ENCODE peak calls at places on chromosomes 3 and 15, in nine cellular contexts. One of them, this sample, is unnamed.

GRCh38 chr3:169241575-169241927 is 422.0 kb downstream of the MECOM start:
- DNase-seq in adrenal gland: no peak
- DNase-seq in AG10803: peak; percentile 66
- DNase-seq in AG08395: peak; percentile 44
- DNase-seq in foreskin keratinocyte: peak; percentile 23
- DNase-seq in fibroblast of lung: peak; percentile 69
- DNase-seq in stimulated activated CD4-positive, alpha-beta T cell treated with anti-CD3 and anti-CD28 coated beads, Interleukin-1b, Interleukin-23, amount 100 ng/mL, for 48 hours: no peak
- DNase-seq in suprapubic skin: no peak
- DNase-seq in anterior cingulate cortex: no peak
- DNase-seq in this sample: peak; percentile 46

GRCh38 chr3:87196879-87197278 is 30.2 kb upstream of the CHMP2B start:
- DNase-seq in adrenal gland: no peak
- DNase-seq in AG10803: no peak
- DNase-seq in AG08395: no peak
- DNase-seq in foreskin keratinocyte: peak; percentile 72
- DNase-seq in fibroblast of lung: no peak
- DNase-seq in stimulated activated CD4-positive, alpha-beta T cell treated with anti-CD3 and anti-CD28 coated beads, Interleukin-1b, Interleukin-23, amount 100 ng/mL, for 48 hours: no peak
- DNase-seq in suprapubic skin: no peak
- DNase-seq in anterior cingulate cortex: no peak
- DNase-seq in this sample: no peak

GRCh38 chr3:112676659-112677234 is 35.8 kb upstream of the CCDC80 start:
- DNase-seq in adrenal gland: peak; percentile 53
- DNase-seq in AG10803: peak; percentile 96
- DNase-seq in AG08395: peak; percentile 88
- DNase-seq in foreskin keratinocyte: peak; percentile 96
- DNase-seq in fibroblast of lung: peak; percentile 96
- DNase-seq in stimulated activated CD4-positive, alpha-beta T cell treated with anti-CD3 and anti-CD28 coated beads, Interleukin-1b, Interleukin-23, amount 100 ng/mL, for 48 hours: peak; percentile 94
- DNase-seq in suprapubic skin: peak; percentile 76
- DNase-seq in anterior cingulate cortex: peak; percentile 65
- DNase-seq in this sample: peak; percentile 7

GRCh38 chr3:47782538-47783308 is 1.0 kb upstream of the SMARCC1 start:
- DNase-seq in adrenal gland: no peak
- DNase-seq in AG10803: no peak
- DNase-seq in AG08395: no peak
- DNase-seq in foreskin keratinocyte: no peak
- DNase-seq in fibroblast of lung: no peak
- DNase-seq in stimulated activated CD4-positive, alpha-beta T cell treated with anti-CD3 and anti-CD28 coated beads, Interleukin-1b, Interleukin-23, amount 100 ng/mL, for 48 hours: no peak
- DNase-seq in suprapubic skin: no peak
- DNase-seq in anterior cingulate cortex: no peak
- DNase-seq in this sample: no peak

GRCh38 chr3:48662140-48662752 is 440 bp downstream of the CELSR3 start:
- DNase-seq in adrenal gland: peak; percentile 33
- DNase-seq in AG10803: no peak
- DNase-seq in AG08395: no peak
- DNase-seq in foreskin keratinocyte: no peak
- DNase-seq in fibroblast of lung: no peak
- DNase-seq in stimulated activated CD4-positive, alpha-beta T cell treated with anti-CD3 and anti-CD28 coated beads, Interleukin-1b, Interleukin-23, amount 100 ng/mL, for 48 hours: no peak
- DNase-seq in suprapubic skin: no peak
- DNase-seq in anterior cingulate cortex: no peak
- DNase-seq in this sample: no peak

GRCh38 chr3:176988795-176989194 is 208.5 kb downstream of the TBL1XR1 start:
- DNase-seq in adrenal gland: no peak
- DNase-seq in AG10803: no peak
- DNase-seq in AG08395: no peak
- DNase-seq in foreskin keratinocyte: no peak
- DNase-seq in fibroblast of lung: no peak
- DNase-seq in stimulated activated CD4-positive, alpha-beta T cell treated with anti-CD3 and anti-CD28 coated beads, Interleukin-1b, Interleukin-23, amount 100 ng/mL, for 48 hours: no peak
- DNase-seq in suprapubic skin: no peak
- DNase-seq in anterior cingulate cortex: no peak
- DNase-seq in this sample: no peak

GRCh38 chr3:132079150-132079549 is 44.3 kb upstream of the CPNE4 start:
- DNase-seq in adrenal gland: no peak
- DNase-seq in AG10803: no peak
- DNase-seq in AG08395: no peak
- DNase-seq in foreskin keratinocyte: no peak
- DNase-seq in fibroblast of lung: no peak
- DNase-seq in stimulated activated CD4-positive, alpha-beta T cell treated with anti-CD3 and anti-CD28 coated beads, Interleukin-1b, Interleukin-23, amount 100 ng/mL, for 48 hours: no peak
- DNase-seq in suprapubic skin: no peak
- DNase-seq in anterior cingulate cortex: no peak
- DNase-seq in this sample: no peak

GRCh38 chr15:31457631-31458526 is 131.2 kb downstream of the KLF13 start:
- DNase-seq in adrenal gland: no peak
- DNase-seq in AG10803: peak; percentile 92
- DNase-seq in AG08395: peak; percentile 83
- DNase-seq in foreskin keratinocyte: peak; percentile 84
- DNase-seq in fibroblast of lung: peak; percentile 76
- DNase-seq in stimulated activated CD4-positive, alpha-beta T cell treated with anti-CD3 and anti-CD28 coated beads, Interleukin-1b, Interleukin-23, amount 100 ng/mL, for 48 hours: no peak
- DNase-seq in suprapubic skin: peak; percentile 39
- DNase-seq in anterior cingulate cortex: no peak
- DNase-seq in this sample: no peak

GRCh38 chr3:45464336-45464809 is 76.0 kb downstream of the LARS2 start:
- DNase-seq in adrenal gland: peak; percentile 28
- DNase-seq in AG10803: no peak
- DNase-seq in AG08395: no peak
- DNase-seq in foreskin keratinocyte: no peak
- DNase-seq in fibroblast of lung: peak; percentile 43
- DNase-seq in stimulated activated CD4-positive, alpha-beta T cell treated with anti-CD3 and anti-CD28 coated beads, Interleukin-1b, Interleukin-23, amount 100 ng/mL, for 48 hours: peak; percentile 34
- DNase-seq in suprapubic skin: peak; percentile 53
- DNase-seq in anterior cingulate cortex: no peak
- DNase-seq in this sample: no peak

GRCh38 chr3:52012699-52013098 is 17.0 kb upstream of the RPL29 start:
- DNase-seq in adrenal gland: no peak
- DNase-seq in AG10803: no peak
- DNase-seq in AG08395: no peak
- DNase-seq in foreskin keratinocyte: no peak
- DNase-seq in fibroblast of lung: no peak
- DNase-seq in stimulated activated CD4-positive, alpha-beta T cell treated with anti-CD3 and anti-CD28 coated beads, Interleukin-1b, Interleukin-23, amount 100 ng/mL, for 48 hours: no peak
- DNase-seq in suprapubic skin: no peak
- DNase-seq in anterior cingulate cortex: no peak
- DNase-seq in this sample: no peak

GRCh38 chr15:49031764-49032270 is 14.4 kb downstream of the SECISBP2L start:
- DNase-seq in adrenal gland: no peak
- DNase-seq in AG10803: no peak
- DNase-seq in AG08395: no peak
- DNase-seq in foreskin keratinocyte: no peak
- DNase-seq in fibroblast of lung: no peak
- DNase-seq in stimulated activated CD4-positive, alpha-beta T cell treated with anti-CD3 and anti-CD28 coated beads, Interleukin-1b, Interleukin-23, amount 100 ng/mL, for 48 hours: no peak
- DNase-seq in suprapubic skin: no peak
- DNase-seq in anterior cingulate cortex: no peak
- DNase-seq in this sample: no peak

GRCh38 chr3:132788299-132788698 is 66.1 kb upstream of the NPHP3 start:
- DNase-seq in adrenal gland: peak; percentile 29
- DNase-seq in AG10803: peak; percentile 92
- DNase-seq in AG08395: peak; percentile 37
- DNase-seq in foreskin keratinocyte: peak; percentile 25
- DNase-seq in fibroblast of lung: peak; percentile 97
- DNase-seq in stimulated activated CD4-positive, alpha-beta T cell treated with anti-CD3 and anti-CD28 coated beads, Interleukin-1b, Interleukin-23, amount 100 ng/mL, for 48 hours: no peak
- DNase-seq in suprapubic skin: no peak
- DNase-seq in anterior cingulate cortex: no peak
- DNase-seq in this sample: peak; percentile 7

GRCh38 chr3:127035672-127036071 is 52.8 kb downstream of the PLXNA1 start:
- DNase-seq in adrenal gland: peak; percentile 93
- DNase-seq in AG10803: no peak
- DNase-seq in AG08395: peak; percentile 88
- DNase-seq in foreskin keratinocyte: peak; percentile 82
- DNase-seq in fibroblast of lung: peak; percentile 93
- DNase-seq in stimulated activated CD4-positive, alpha-beta T cell treated with anti-CD3 and anti-CD28 coated beads, Interleukin-1b, Interleukin-23, amount 100 ng/mL, for 48 hours: no peak
- DNase-seq in suprapubic skin: peak; percentile 86
- DNase-seq in anterior cingulate cortex: no peak
- DNase-seq in this sample: no peak

GRCh38 chr15:62506217-62506805 is 341.2 kb upstream of the C2CD4B start:
- DNase-seq in adrenal gland: no peak
- DNase-seq in AG10803: peak; percentile 89
- DNase-seq in AG08395: peak; percentile 76
- DNase-seq in foreskin keratinocyte: peak; percentile 16
- DNase-seq in fibroblast of lung: peak; percentile 53
- DNase-seq in stimulated activated CD4-positive, alpha-beta T cell treated with anti-CD3 and anti-CD28 coated beads, Interleukin-1b, Interleukin-23, amount 100 ng/mL, for 48 hours: no peak
- DNase-seq in suprapubic skin: no peak
- DNase-seq in anterior cingulate cortex: no peak
- DNase-seq in this sample: no peak

GRCh38 chr3:23756206-23756840 is 49.4 kb upstream of the UBE2E1 start:
- DNase-seq in adrenal gland: no peak
- DNase-seq in AG10803: no peak
- DNase-seq in AG08395: no peak
- DNase-seq in foreskin keratinocyte: no peak
- DNase-seq in fibroblast of lung: no peak
- DNase-seq in stimulated activated CD4-positive, alpha-beta T cell treated with anti-CD3 and anti-CD28 coated beads, Interleukin-1b, Interleukin-23, amount 100 ng/mL, for 48 hours: no peak
- DNase-seq in suprapubic skin: no peak
- DNase-seq in anterior cingulate cortex: no peak
- DNase-seq in this sample: no peak

GRCh38 chr3:138327831-138328230 is 1.8 kb downstream of the NME9 start:
- DNase-seq in adrenal gland: no peak
- DNase-seq in AG10803: no peak
- DNase-seq in AG08395: no peak
- DNase-seq in foreskin keratinocyte: peak; percentile 99
- DNase-seq in fibroblast of lung: no peak
- DNase-seq in stimulated activated CD4-positive, alpha-beta T cell treated with anti-CD3 and anti-CD28 coated beads, Interleukin-1b, Interleukin-23, amount 100 ng/mL, for 48 hours: no peak
- DNase-seq in suprapubic skin: no peak
- DNase-seq in anterior cingulate cortex: no peak
- DNase-seq in this sample: no peak

GRCh38 chr15:82849556-82850241 is 40.3 kb downstream of the WHAMM start:
- DNase-seq in adrenal gland: peak; percentile 87
- DNase-seq in AG10803: peak; percentile 89
- DNase-seq in AG08395: peak; percentile 80
- DNase-seq in foreskin keratinocyte: peak; percentile 74
- DNase-seq in fibroblast of lung: peak; percentile 80
- DNase-seq in stimulated activated CD4-positive, alpha-beta T cell treated with anti-CD3 and anti-CD28 coated beads, Interleukin-1b, Interleukin-23, amount 100 ng/mL, for 48 hours: peak; percentile 51
- DNase-seq in suprapubic skin: peak; percentile 82
- DNase-seq in anterior cingulate cortex: no peak
- DNase-seq in this sample: peak; percentile 68

GRCh38 chr3:143901105-143901504 is 52.8 kb upstream of the SLC9A9 start:
- DNase-seq in adrenal gland: no peak
- DNase-seq in AG10803: peak; percentile 86
- DNase-seq in AG08395: peak; percentile 60
- DNase-seq in foreskin keratinocyte: peak; percentile 89
- DNase-seq in fibroblast of lung: peak; percentile 94
- DNase-seq in stimulated activated CD4-positive, alpha-beta T cell treated with anti-CD3 and anti-CD28 coated beads, Interleukin-1b, Interleukin-23, amount 100 ng/mL, for 48 hours: no peak
- DNase-seq in suprapubic skin: no peak
- DNase-seq in anterior cingulate cortex: no peak
- DNase-seq in this sample: no peak

GRCh38 chr15:59918994-59919951 is 84.8 kb upstream of the FOXB1 start:
- DNase-seq in adrenal gland: no peak
- DNase-seq in AG10803: peak; percentile 34
- DNase-seq in AG08395: peak; percentile 14
- DNase-seq in foreskin keratinocyte: peak; percentile 95
- DNase-seq in fibroblast of lung: no peak
- DNase-seq in stimulated activated CD4-positive, alpha-beta T cell treated with anti-CD3 and anti-CD28 coated beads, Interleukin-1b, Interleukin-23, amount 100 ng/mL, for 48 hours: peak; percentile 78
- DNase-seq in suprapubic skin: no peak
- DNase-seq in anterior cingulate cortex: no peak
- DNase-seq in this sample: peak; percentile 26

GRCh38 chr3:86923071-86923476 is 67.9 kb downstream of the VGLL3 start:
- DNase-seq in adrenal gland: no peak
- DNase-seq in AG10803: peak; percentile 89
- DNase-seq in AG08395: peak; percentile 75
- DNase-seq in foreskin keratinocyte: peak; percentile 87
- DNase-seq in fibroblast of lung: peak; percentile 64
- DNase-seq in stimulated activated CD4-positive, alpha-beta T cell treated with anti-CD3 and anti-CD28 coated beads, Interleukin-1b, Interleukin-23, amount 100 ng/mL, for 48 hours: no peak
- DNase-seq in suprapubic skin: no peak
- DNase-seq in anterior cingulate cortex: no peak
- DNase-seq in this sample: no peak

GRCh38 chr15:61172325-61172724 is 56.8 kb downstream of the RORA start:
- DNase-seq in adrenal gland: no peak
- DNase-seq in AG10803: no peak
- DNase-seq in AG08395: no peak
- DNase-seq in foreskin keratinocyte: no peak
- DNase-seq in fibroblast of lung: no peak
- DNase-seq in stimulated activated CD4-positive, alpha-beta T cell treated with anti-CD3 and anti-CD28 coated beads, Interleukin-1b, Interleukin-23, amount 100 ng/mL, for 48 hours: no peak
- DNase-seq in suprapubic skin: no peak
- DNase-seq in anterior cingulate cortex: no peak
- DNase-seq in this sample: no peak

GRCh38 chr3:9600597-9600996 is 47.0 kb upstream of the LHFPL4 start:
- DNase-seq in adrenal gland: peak; percentile 56
- DNase-seq in AG10803: no peak
- DNase-seq in AG08395: peak; percentile 6
- DNase-seq in foreskin keratinocyte: no peak
- DNase-seq in fibroblast of lung: peak; percentile 6
- DNase-seq in stimulated activated CD4-positive, alpha-beta T cell treated with anti-CD3 and anti-CD28 coated beads, Interleukin-1b, Interleukin-23, amount 100 ng/mL, for 48 hours: peak; percentile 20
- DNase-seq in suprapubic skin: no peak
- DNase-seq in anterior cingulate cortex: no peak
- DNase-seq in this sample: no peak

GRCh38 chr3:131363275-131363674 is 18.3 kb upstream of the NUDT16 start:
- DNase-seq in adrenal gland: no peak
- DNase-seq in AG10803: no peak
- DNase-seq in AG08395: no peak
- DNase-seq in foreskin keratinocyte: no peak
- DNase-seq in fibroblast of lung: no peak
- DNase-seq in stimulated activated CD4-positive, alpha-beta T cell treated with anti-CD3 and anti-CD28 coated beads, Interleukin-1b, Interleukin-23, amount 100 ng/mL, for 48 hours: no peak
- DNase-seq in suprapubic skin: no peak
- DNase-seq in anterior cingulate cortex: no peak
- DNase-seq in this sample: no peak

GRCh38 chr3:8136553-8136952 is 365.1 kb upstream of the LMCD1 start:
- DNase-seq in adrenal gland: no peak
- DNase-seq in AG10803: no peak
- DNase-seq in AG08395: no peak
- DNase-seq in foreskin keratinocyte: no peak
- DNase-seq in fibroblast of lung: no peak
- DNase-seq in stimulated activated CD4-positive, alpha-beta T cell treated with anti-CD3 and anti-CD28 coated beads, Interleukin-1b, Interleukin-23, amount 100 ng/mL, for 48 hours: no peak
- DNase-seq in suprapubic skin: no peak
- DNase-seq in anterior cingulate cortex: no peak
- DNase-seq in this sample: no peak

This sample was measured in dermis microvascular lymphatic vessel endothelial cell.